ENCODE peak calls at places on chromosomes 11 and 22, in seven cellular contexts. F, U, J, S, X, R and W are unnamed samples.

GRCh38 chr22:19291580-19292261 is at the start of gene CLTCL1:
- DNase-seq in R (peak), S (peak), J (peak), U (peak), F (no peak), X (peak), W (peak)

GRCh38 chr11:66417000-66417399 is 3.8 kb upstream of the NPAS4 start:
- DNase-seq in F (no peak), S (no peak), J (no peak), X (no peak), U (no peak), R (no peak), W (no peak)

GRCh38 chr11:118051611-118052461 is 25.0 kb upstream of the TMPRSS4 start:
- DNase-seq in S (no peak), U (no peak), R (no peak), X (no peak), J (no peak), F (no peak), W (no peak)

GRCh38 chr11:15920856-15921629 is 435.3 kb downstream of the SOX6 start:
- DNase-seq in U (no peak), J (no peak), X (peak), S (no peak), R (no peak), F (no peak), W (no peak)

GRCh38 chr11:118401880-118402590 is 629 bp downstream of the ATP5MG start:
- DNase-seq in S (peak), X (peak), J (no peak), U (peak), R (no peak), F (peak), W (no peak)

GRCh38 chr11:46210133-46210636 is 67.3 kb upstream of the CREB3L1 start:
- DNase-seq in U (peak), J (no peak), F (peak), R (no peak), S (peak), X (peak), W (peak)

GRCh38 chr22:39699631-39700348 is 129.2 kb downstream of the CACNA1I start:
- DNase-seq in U (no peak), F (no peak), J (peak), S (no peak), R (no peak), X (no peak), W (no peak)

GRCh38 chr22:24683671-24684070 is 80.7 kb downstream of the GGT1 start:
- DNase-seq in U (no peak), X (peak), R (no peak), S (peak), F (peak), J (no peak), W (no peak)

GRCh38 chr11:94933225-94934130 is 39.9 kb downstream of the CWC15 start:
- DNase-seq in U (peak), X (peak), S (peak), J (no peak), F (peak), R (peak), W (no peak)

GRCh38 chr11:62547691-62548281 is 1.2 kb upstream of the AHNAK start:
- DNase-seq in J (no peak), S (no peak), F (no peak), R (peak), U (no peak), X (peak), W (no peak)

GRCh38 chr22:44486538-44486937 is 11.5 kb downstream of the RTL6 start:
- DNase-seq in S (no peak), X (peak), U (no peak), F (no peak), J (no peak), R (no peak), W (no peak)

GRCh38 chr11:65884716-65885092 is 3.6 kb downstream of the FIBP start:
- DNase-seq in S (peak), U (no peak), R (peak), X (peak), F (no peak), J (peak), W (peak)

GRCh38 chr11:77126861-77127673 is 979 bp upstream of the MYO7A start:
- DNase-seq in R (peak), J (peak), U (no peak), F (no peak), X (no peak), S (no peak), W (peak)

GRCh38 chr11:102269927-102270326 is 47.4 kb upstream of the BIRC3 start:
- DNase-seq in F (no peak), U (no peak), J (no peak), S (peak), X (peak), R (no peak), W (no peak)

GRCh38 chr22:32219030-32219429 is 14.2 kb upstream of the RFPL2 start:
- DNase-seq in F (no peak), S (no peak), J (no peak), U (no peak), X (no peak), R (no peak), W (no peak)

GRCh38 chr22:50084085-50084484 is 1.1 kb downstream of the MLC1 start:
- DNase-seq in J (no peak), F (no peak), X (no peak), U (no peak), R (no peak), S (no peak), W (no peak)

GRCh38 chr11:2651826-2652237 is 48.0 kb downstream of the KCNQ1OT1 start:
- DNase-seq in R (no peak), F (no peak), X (no peak), J (no peak), U (no peak), S (no peak), W (no peak)

GRCh38 chr11:74611369-74611861 is 19.0 kb downstream of the POLD3 start:
- DNase-seq in J (no peak), F (peak), S (peak), U (peak), R (no peak), X (peak), W (peak)

GRCh38 chr11:16857186-16857585 is 118.7 kb downstream of the C11orf58 start:
- DNase-seq in J (no peak), S (no peak), F (no peak), U (no peak), R (no peak), X (no peak), W (no peak)

GRCh38 chr11:43269229-43269928 is 42.4 kb upstream of the API5 start:
- DNase-seq in X (no peak), R (no peak), J (no peak), F (no peak), S (no peak), U (no peak), W (no peak)

GRCh38 chr11:42770444-42771065 is 541.2 kb upstream of the API5 start:
- DNase-seq in R (no peak), U (no peak), S (peak), X (peak), J (peak), F (no peak), W (peak)

GRCh38 chr22:23070418-23071162 is at the start of gene GNAZ:
- DNase-seq in J (peak), X (peak), R (peak), U (no peak), S (no peak), F (no peak), W (no peak)

GRCh38 chr11:119432484-119433368 is 9.8 kb upstream of the THY1 start:
- DNase-seq in X (peak), R (peak), J (no peak), F (no peak), U (peak), S (peak), W (no peak)

GRCh38 chr11:69293087-69293486 is 868 bp upstream of the MYEOV start:
- DNase-seq in F (no peak), R (no peak), J (no peak), U (no peak), X (no peak), S (no peak), W (no peak)

GRCh38 chr11:77039491-77040400 is 5.5 kb downstream of the B3GNT6 start:
- DNase-seq in R (peak), S (peak), U (no peak), X (peak), F (no peak), J (peak), W (peak)

GRCh38 chr22:42841444-42841843 is 15.6 kb downstream of the ARFGAP3 start:
- DNase-seq in U (no peak), R (no peak), X (peak), S (peak), F (no peak), J (no peak), W (no peak)

GRCh38 chr11:57484141-57484710 is 23.9 kb downstream of the RTN4RL2 start:
- DNase-seq in F (no peak), S (no peak), R (no peak), X (no peak), J (no peak), U (no peak), W (peak)

GRCh38 chr11:32821517-32821916 is 8.2 kb upstream of the PRRG4 start:
- DNase-seq in J (no peak), F (no peak), U (no peak), S (no peak), R (no peak), X (peak), W (no peak)

GRCh38 chr11:130071211-130071712 is 1.6 kb downstream of the APLP2 start:
- DNase-seq in J (no peak), R (no peak), F (no peak), S (peak), X (peak), U (no peak), W (no peak)

GRCh38 chr11:79439430-79439892 is 1.4 kb downstream of the TENM4 start:
- DNase-seq in X (peak), U (no peak), F (no peak), R (no peak), S (peak), J (no peak), W (peak)

GRCh38 chr11:119389611-119390254 is 8.2 kb upstream of the USP2 start:
- DNase-seq in F (no peak), R (no peak), X (no peak), U (no peak), S (no peak), J (no peak), W (no peak)

GRCh38 chr11:121237686-121238658 is 54.6 kb upstream of the SC5D start:
- DNase-seq in J (no peak), S (peak), U (no peak), R (no peak), F (peak), X (peak), W (peak)

GRCh38 chr11:104529213-104529612 is 365.3 kb upstream of the PDGFD start:
- DNase-seq in J (no peak), R (no peak), X (peak), S (no peak), F (no peak), U (no peak), W (no peak)

GRCh38 chr22:42326301-42326700 is 55.8 kb upstream of the TCF20 start:
- DNase-seq in F (no peak), X (no peak), U (no peak), R (no peak), J (no peak), S (no peak), W (no peak)

GRCh38 chr22:39292002-39292401 is 27.4 kb downstream of the RPL3 start:
- DNase-seq in J (no peak), F (no peak), U (no peak), S (no peak), R (no peak), X (peak), W (no peak)

GRCh38 chr22:36077261-36077660 is 48.6 kb upstream of the RBFOX2 start:
- DNase-seq in J (no peak), S (peak), U (no peak), R (no peak), X (peak), F (no peak), W (no peak)

GRCh38 chr11:28099715-28100114 is 8.2 kb downstream of the KIF18A start:
- DNase-seq in U (no peak), R (no peak), X (no peak), F (no peak), J (no peak), S (no peak), W (no peak)

GRCh38 chr22:29331658-29332300 is 16.3 kb upstream of the RASL10A start:
- DNase-seq in X (no peak), F (no peak), S (no peak), U (no peak), R (no peak), J (no peak), W (no peak)

GRCh38 chr11:77278595-77279506 is 22.6 kb downstream of the GDPD4 start:
- DNase-seq in J (no peak), R (no peak), S (peak), F (no peak), U (no peak), X (peak), W (no peak)

GRCh38 chr11:76368497-76368896 is 12.4 kb downstream of the THAP12 start:
- DNase-seq in U (no peak), X (no peak), F (no peak), R (no peak), S (no peak), J (no peak), W (no peak)

GRCh38 chr11:80519591-80520258 is 1078.9 kb upstream of the TENM4 start:
- DNase-seq in S (no peak), F (no peak), R (no peak), X (peak), U (no peak), J (no peak), W (no peak)
- TF ChIP-seq CTCF in S (no peak), F (no peak), R (no peak), X (no peak), U (no peak), J (no peak), W (no peak)

DNA sequence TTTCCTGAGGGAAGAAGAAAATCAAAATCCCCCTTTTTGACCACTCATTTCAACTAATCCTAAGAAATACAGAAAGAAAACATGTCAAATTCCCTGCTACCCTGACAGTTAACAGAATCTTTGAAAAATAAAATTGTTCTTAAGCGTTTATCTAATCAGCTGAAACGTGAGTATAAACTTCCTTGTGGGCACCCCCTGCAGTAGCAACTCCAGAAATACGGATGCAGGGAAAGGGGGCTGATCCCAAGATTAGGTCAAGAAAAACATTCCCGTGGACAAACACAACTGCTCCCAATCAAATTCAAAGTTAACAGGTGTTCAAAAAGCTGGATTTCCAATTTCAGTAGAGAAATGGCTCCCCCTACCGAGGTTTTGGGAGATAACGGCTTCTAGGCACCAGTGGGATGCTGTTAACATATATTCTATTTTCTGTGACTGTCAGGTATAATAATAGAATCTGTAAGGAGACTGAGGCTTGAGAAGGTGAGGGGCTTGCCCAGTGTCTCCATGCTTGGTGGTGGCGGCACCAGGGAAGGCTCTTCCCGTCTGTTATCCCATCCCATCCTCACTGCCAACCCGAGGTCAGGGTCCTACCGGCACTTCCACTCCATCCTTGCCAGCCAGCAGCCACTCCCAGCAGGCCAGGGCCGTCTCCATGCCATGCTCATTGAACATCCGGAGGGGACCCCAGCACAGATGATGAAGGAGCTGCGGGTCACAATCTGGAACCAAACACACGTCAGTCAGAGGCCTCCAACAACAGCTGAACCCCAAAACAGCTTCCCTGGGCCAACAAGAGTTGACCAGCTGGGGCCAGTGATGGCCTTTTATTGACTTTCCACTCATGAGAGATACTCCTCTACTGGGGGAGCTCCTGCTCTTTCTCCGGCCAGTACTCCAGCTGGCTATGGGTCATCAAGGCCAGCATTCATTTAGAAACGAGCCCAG is 32.0 kb upstream of the SERPIND1 start:
- DNase-seq in F (no peak), J (no peak), S (peak), U (no peak), X (peak), R (no peak), W (peak)
- TF ChIP-seq CTCF in F (peak), J (peak), S (peak), U (peak), X (peak), R (peak), W (peak)

GRCh38 chr11:82315093-82315492 is 418.6 kb downstream of the FAM181B start:
- DNase-seq in F (no peak), R (no peak), U (no peak), S (no peak), X (no peak), J (peak), W (peak)
- TF ChIP-seq CTCF in F (no peak), R (no peak), U (no peak), S (no peak), X (no peak), J (peak), W (peak)

GRCh38 chr11:125112235-125112604 is 794 bp upstream of the TMEM218 start:
- DNase-seq in J (no peak), R (no peak), U (no peak), S (no peak), F (no peak), X (no peak), W (no peak)

GRCh38 chr11:125117429-125117828 is 6.0 kb upstream of the TMEM218 start:
- DNase-seq in U (no peak), X (no peak), J (no peak), S (no peak), R (no peak), F (no peak), W (no peak)

GRCh38 chr11:125111341-125112234 is at the start of gene TMEM218:
- DNase-seq in X (peak), J (peak), U (peak), S (peak), F (peak), R (peak), W (peak)

GRCh38 chr11:125110996-125111340 is 458 bp downstream of the TMEM218 start:
- DNase-seq in F (no peak), S (peak), J (no peak), U (no peak), X (no peak), R (no peak), W (no peak)

DNA sequence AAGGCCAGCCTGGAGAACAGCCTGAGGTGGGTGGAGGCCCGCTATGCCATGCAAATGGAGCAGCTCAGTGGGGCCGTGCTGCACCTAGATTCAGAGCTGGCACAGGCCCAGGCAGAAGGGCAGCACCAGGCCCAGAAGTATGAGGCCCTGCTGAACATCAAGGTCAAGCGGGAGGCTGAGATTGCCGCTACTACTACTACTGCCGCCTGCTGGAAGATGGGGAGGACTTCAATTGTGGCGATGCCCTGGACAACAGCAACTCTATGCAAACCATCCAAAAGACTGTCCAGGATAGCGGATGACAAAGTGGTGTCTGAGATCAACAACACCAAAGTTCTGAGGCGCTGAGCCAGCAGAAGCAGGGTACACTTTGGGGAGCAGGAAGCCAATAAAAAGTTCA is 3.1 kb upstream of the TMEM218 start:
- DNase-seq in U (no peak), J (no peak), S (peak), R (no peak), F (no peak), X (no peak), W (no peak)
- TF ChIP-seq CTCF in U (no peak), J (peak), S (peak), R (no peak), F (no peak), X (no peak), W (no peak)

GRCh38 chr11:834371-835316 is 1.9 kb downstream of the CD151 start:
- DNase-seq in S (peak), F (peak), U (peak), X (peak), J (no peak), R (peak), W (no peak)
- TF ChIP-seq CTCF in S (no peak), F (no peak), U (no peak), X (no peak), J (no peak), R (no peak), W (no peak)

DNA sequence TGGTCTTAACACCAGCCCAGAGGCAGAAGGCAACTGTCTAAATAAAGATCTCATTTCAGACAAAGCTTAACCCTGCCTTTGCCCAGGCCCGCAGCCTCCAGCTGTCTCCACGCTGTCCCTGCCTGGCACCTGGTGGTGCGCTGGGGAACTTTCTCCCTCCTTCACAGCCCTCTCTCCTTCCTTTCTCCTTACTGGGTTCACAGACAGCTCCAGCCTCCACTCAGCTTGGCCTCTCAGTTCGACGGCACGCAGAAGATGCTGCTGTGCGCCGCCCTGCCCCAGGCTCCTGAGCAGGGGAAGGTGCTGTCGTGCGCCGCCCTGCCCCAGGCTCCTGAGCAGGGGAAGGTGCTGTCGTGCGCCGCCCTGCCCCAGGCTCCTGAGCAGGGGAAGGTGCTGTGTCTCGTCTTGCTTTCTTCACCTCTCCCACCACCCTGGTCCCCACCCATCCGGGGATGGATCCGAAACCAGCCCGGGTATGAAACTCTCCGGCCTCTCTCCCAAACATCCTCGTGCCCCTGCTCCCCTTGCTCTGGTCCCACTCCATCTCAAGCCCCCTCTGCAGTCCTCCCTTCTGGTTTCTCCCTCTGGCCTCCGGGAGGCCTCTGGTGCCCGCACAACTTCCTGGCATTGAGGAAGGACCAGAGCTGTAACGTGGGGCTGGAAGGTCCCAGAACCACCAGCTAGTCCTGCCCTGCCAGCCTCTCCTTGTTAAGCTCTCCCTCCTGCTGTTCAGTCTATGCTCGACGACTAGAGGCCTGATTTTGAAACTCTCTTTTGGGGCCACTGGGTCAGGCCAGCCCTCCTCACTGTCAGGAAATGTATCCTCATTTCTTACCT is 22.9 kb upstream of the JAM3 start:
- DNase-seq in X (peak), U (no peak), R (no peak), S (no peak), J (no peak), F (no peak), W (no peak)
- TF ChIP-seq CTCF in X (peak), U (peak), R (peak), S (peak), J (peak), F (peak), W (no peak)

GRCh38 chr11:132187391-132187790 is 817.0 kb downstream of the NTM start:
- DNase-seq in R (no peak), U (no peak), S (no peak), F (no peak), J (no peak), X (no peak), W (no peak)
- TF ChIP-seq CTCF in R (no peak), U (no peak), S (peak), F (no peak), J (no peak), X (no peak), W (no peak)